ENCODE peak calls at places on chromosomes 6 and 20, in four cellular contexts. Z, K, D and V are unnamed samples.

GRCh38 chr6:3749991-3750323 is 1.6 kb downstream of the PXDC1 start:
- DNase-seq in D (no peak), K (peak; percentile 81), Z (peak; percentile 91), V (no peak)

GRCh38 chr6:85580104-85580877 is 13.4 kb downstream of the SNX14 start:
- DNase-seq in D (no peak), K (peak; percentile 56), Z (no peak), V (no peak)

GRCh38 chr6:53898026-53898795 is 103.4 kb downstream of the LRRC1 start:
- DNase-seq in Z (no peak), K (no peak), D (no peak), V (no peak)

GRCh38 chr6:112881828-112882227 is 534.7 kb downstream of the RFPL4B start:
- DNase-seq in D (no peak), Z (no peak), K (no peak), V (no peak)

GRCh38 chr6:24933868-24934401 is 1.8 kb downstream of the RIPOR2 start:
- DNase-seq in Z (no peak), D (no peak), K (no peak), V (no peak)

GRCh38 chr6:16352258-16352635 is 113.9 kb downstream of the GMPR start:
- DNase-seq in Z (no peak), D (no peak), K (no peak), V (no peak)

GRCh38 chr6:83193747-83194582 is 808 bp downstream of the RWDD2A start:
- DNase-seq in Z (peak; percentile 76), D (peak; percentile 68), K (peak; percentile 3), V (no peak)

GRCh38 chr20:42191140-42191860 is 573.1 kb upstream of the CHD6 start:
- DNase-seq in K (no peak), Z (no peak), D (no peak), V (no peak)

GRCh38 chr6:130980310-130981032 is 82.6 kb downstream of the EPB41L2 start:
- DNase-seq in D (no peak), K (no peak), Z (no peak), V (no peak)

DNA sequence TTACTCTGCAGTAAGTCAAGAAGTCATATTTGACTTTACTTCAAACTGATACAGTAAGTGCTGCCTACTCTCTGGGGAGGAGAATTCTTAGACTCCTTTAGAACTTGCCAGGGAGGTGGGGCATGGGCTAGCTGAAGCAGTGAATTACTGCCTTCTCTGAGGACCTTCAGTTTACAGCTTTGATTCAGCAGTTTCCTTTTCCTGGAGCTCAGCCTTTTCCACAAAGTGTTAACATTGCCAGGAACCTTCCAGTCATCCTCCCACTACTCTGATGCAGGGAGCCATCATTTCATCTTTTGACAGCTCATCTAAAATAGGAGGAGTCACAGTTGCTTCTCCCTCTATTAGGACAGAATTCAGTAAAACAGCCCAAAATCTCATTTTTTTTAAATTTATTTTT is 42.7 kb upstream of the PLCG1 start:
- DNase-seq in K (no peak), D (no peak), Z (no peak), V (no peak)
- H3K27ac ChIP-seq in K (no peak overlapping the region), D (no peak overlapping the region), Z (no peak overlapping the region), V (no peak overlapping the region)

GRCh38 chr20:16476032-16476431 is 97.2 kb downstream of the KIF16B start:
- DNase-seq in D (no peak), K (peak; percentile 23), Z (no peak), V (no peak)
- TF ChIP-seq CTCF in D (peak; percentile 68), K (peak; percentile 65), Z (peak; percentile 62), V (peak; percentile 24)

DNA sequence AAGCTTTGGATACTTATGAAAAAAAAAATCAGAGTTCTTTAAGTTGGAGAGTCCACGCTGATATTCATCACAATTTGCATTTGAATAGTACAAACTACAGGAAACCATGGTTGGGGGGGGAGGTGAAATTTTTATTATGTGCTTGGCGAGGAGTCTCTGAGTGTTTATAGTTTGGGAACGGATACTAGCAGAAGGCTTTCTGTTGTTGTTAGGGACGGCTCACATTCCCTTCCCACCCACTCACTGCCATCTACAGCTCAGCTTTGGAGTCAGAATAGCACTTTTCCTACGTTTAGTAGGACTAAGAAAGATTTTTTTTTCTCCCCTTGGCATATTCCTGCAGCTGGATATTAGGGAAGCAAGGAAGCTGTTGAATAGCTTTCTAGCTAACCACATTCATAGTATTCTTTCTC is 235.0 kb upstream of the ZNF217 start:
- DNase-seq in Z (peak; percentile 69), D (no peak), K (peak; percentile 84), V (no peak)
- H3K27ac ChIP-seq in Z (peak overlapping the region; percentile 87), D (peak overlapping the region; percentile 76), K (peak overlapping the region; percentile 100), V (peak overlapping the region; percentile 94)

GRCh38 chr20:4891997-4892396 is 109.3 kb downstream of the SLC23A2 start:
- DNase-seq in K (no peak), Z (no peak), D (no peak), V (peak; percentile 58)

GRCh38 chr20:4893709-4894108 is 107.6 kb downstream of the SLC23A2 start:
- DNase-seq in D (no peak), K (no peak), Z (no peak), V (no peak)

GRCh38 chr20:4894981-4895381 is 106.3 kb downstream of the SLC23A2 start:
- DNase-seq in K (no peak), Z (no peak), D (no peak), V (no peak)

GRCh38 chr20:4896119-4896700 is 105.1 kb downstream of the SLC23A2 start:
- DNase-seq in D (no peak), Z (no peak), K (no peak), V (peak; percentile 47)

GRCh38 chr20:4894409-4894808 is 106.9 kb downstream of the SLC23A2 start:
- DNase-seq in Z (no peak), D (no peak), K (no peak), V (peak; percentile 85)
- TF ChIP-seq CTCF in Z (no peak), D (no peak), K (no peak), V (no peak)

GRCh38 chr20:58471835-58472164 is 43.4 kb downstream of the APCDD1L start:
- DNase-seq in K (no peak), D (no peak), Z (no peak), V (no peak)
- H3K27ac ChIP-seq in K (no peak overlapping the region), D (no peak overlapping the region), Z (peak overlapping the region; percentile 70), V (no peak overlapping the region)

DNA sequence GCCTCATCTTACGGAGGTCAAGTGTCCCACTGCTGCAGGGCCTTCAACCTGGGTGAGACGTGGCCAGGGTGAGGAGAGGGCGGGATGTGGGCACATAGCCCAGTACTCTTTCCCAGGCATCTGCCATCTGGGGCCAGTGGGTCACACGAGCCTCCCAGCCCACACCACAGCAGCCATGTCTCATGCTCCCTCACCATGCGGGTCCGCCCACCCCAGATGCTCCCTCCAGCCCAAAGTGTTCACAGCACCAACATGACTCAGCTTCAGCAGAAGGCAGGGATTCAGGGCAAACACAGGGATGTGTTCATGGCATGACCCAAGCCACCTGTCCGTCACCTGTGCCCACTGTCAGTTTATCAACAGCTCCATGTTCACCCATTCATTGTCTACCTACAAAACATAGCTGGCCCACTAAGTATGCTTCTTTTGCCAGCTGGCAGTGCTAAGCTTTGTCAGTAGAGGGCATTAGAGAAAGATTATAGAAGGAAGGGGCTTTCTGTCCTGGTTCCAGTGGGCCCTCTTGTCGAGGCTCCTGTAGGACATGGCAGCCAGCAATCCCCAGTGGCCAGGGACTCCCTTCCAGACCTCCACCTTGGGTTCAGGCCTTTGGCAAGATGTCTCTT is 109.2 kb downstream of the FOXF2 start:
- DNase-seq in Z (no peak), D (no peak), K (no peak), V (no peak)
- TF ChIP-seq CTCF in Z (no peak), D (no peak), K (peak; percentile 28), V (no peak)

GRCh38 chr6:11748591-11748990 is 30.0 kb downstream of the ADTRP start:
- DNase-seq in D (no peak), K (no peak), Z (no peak), V (no peak)

GRCh38 chr6:11747021-11747420 is 31.6 kb downstream of the ADTRP start:
- DNase-seq in Z (no peak), K (no peak), D (no peak), V (no peak)

GRCh38 chr6:11744101-11744500 is 34.5 kb downstream of the ADTRP start:
- DNase-seq in K (no peak), Z (no peak), D (no peak), V (no peak)

GRCh38 chr6:11740875-11741274 is 37.7 kb downstream of the ADTRP start:
- DNase-seq in D (no peak), Z (no peak), K (no peak), V (no peak)

DNA sequence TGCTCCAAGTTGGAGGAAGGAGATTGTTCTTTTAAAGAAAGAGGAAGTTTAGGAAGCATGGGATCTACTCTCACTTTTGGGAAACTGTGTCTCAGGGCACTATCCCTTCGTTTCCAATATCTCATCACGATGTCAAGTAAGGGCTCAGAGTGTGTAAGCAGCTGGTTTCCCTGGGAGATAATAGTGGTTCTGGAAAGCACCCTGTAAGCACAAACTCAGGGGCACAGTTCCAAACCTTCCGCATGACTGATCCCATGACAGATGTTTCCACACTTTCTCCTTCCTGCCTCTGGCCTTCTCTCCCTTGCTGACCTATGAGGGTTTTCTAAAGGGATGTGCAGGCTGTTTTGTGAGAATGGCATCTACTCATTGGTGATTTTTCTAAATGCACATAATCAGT is 33.9 kb downstream of the ADTRP start:
- DNase-seq in D (no peak), K (no peak), Z (peak; percentile 92), V (no peak)
- H3K27ac ChIP-seq in D (no peak overlapping the region), K (no peak overlapping the region), Z (peak overlapping the region; percentile 44), V (peak overlapping the region; percentile 80)